ENCODE peak calls at places on chromosome 12, in four cellular contexts. B, Y, G and S are unnamed samples.

GRCh38 chr12:76621582-76622024 is 62.0 kb upstream of the OSBPL8 start:
- DNase-seq in Y (peak), G (peak), B (peak), S (no peak)

GRCh38 chr12:94875525-94875924 is 128.0 kb downstream of the NDUFA12 start:
- DNase-seq in B (peak), G (no peak), Y (peak), S (no peak)

GRCh38 chr12:116964004-116964739 is 53.4 kb downstream of the FBXW8 start:
- DNase-seq in B (peak), Y (no peak), G (peak), S (no peak)

GRCh38 chr12:33944703-33945437 is 77.4 kb upstream of the ALG10 start:
- DNase-seq in B (no peak), G (no peak), Y (no peak), S (no peak)

GRCh38 chr12:62217466-62218194 is 42.6 kb upstream of the USP15 start:
- DNase-seq in G (no peak), Y (no peak), B (no peak), S (no peak)

GRCh38 chr12:3355378-3355900 is 135.6 kb upstream of the PRMT8 start:
- DNase-seq in B (no peak), G (no peak), Y (no peak), S (no peak)

GRCh38 chr12:32828552-32828951 is 68.0 kb downstream of the PKP2 start:
- DNase-seq in B (no peak), Y (no peak), G (no peak), S (no peak)

GRCh38 chr12:121467638-121468403 is 67.9 kb downstream of the RNF34 start:
- DNase-seq in Y (peak), G (no peak), B (no peak), S (peak)

GRCh38 chr12:79935624-79936040 is 735 bp upstream of the PPP1R12A start:
- DNase-seq in Y (no peak), G (peak), B (peak), S (no peak)

GRCh38 chr12:78963439-78964222 is 99.1 kb downstream of the SYT1 start:
- DNase-seq in Y (no peak), G (no peak), B (no peak), S (no peak)

GRCh38 chr12:99135376-99135775 is 490.3 kb downstream of the APAF1 start:
- DNase-seq in G (no peak), B (no peak), Y (no peak), S (no peak)

GRCh38 chr12:127268121-127268520 is 998.8 kb upstream of the TMEM132C start:
- DNase-seq in B (no peak), Y (no peak), G (no peak), S (no peak)

GRCh38 chr12:111838353-111838752 is 3.7 kb upstream of the MAPKAPK5 start:
- DNase-seq in B (no peak), G (no peak), Y (no peak), S (no peak)

GRCh38 chr12:55330446-55330845 is at the start of gene OR6C3:
- DNase-seq in Y (no peak), B (no peak), G (no peak), S (no peak)

GRCh38 chr12:121190523-121191031 is 19.4 kb upstream of the P2RX4 start:
- DNase-seq in G (no peak), B (no peak), Y (no peak), S (no peak)

GRCh38 chr12:6946033-6946919 is 2.5 kb downstream of the C12orf57 start:
- DNase-seq in B (no peak), G (peak), Y (peak), S (peak)

GRCh38 chr12:40308851-40309420 is 84.1 kb downstream of the LRRK2 start:
- DNase-seq in G (no peak), B (no peak), Y (no peak), S (no peak)

GRCh38 chr12:78155546-78155945 is 324.9 kb downstream of the NAV3 start:
- DNase-seq in B (no peak), G (no peak), Y (no peak), S (no peak)

GRCh38 chr12:16681196-16681595 is 75.2 kb upstream of the LMO3 start:
- DNase-seq in B (no peak), Y (no peak), G (no peak), S (no peak)

GRCh38 chr12:103745962-103746361 is 95.1 kb downstream of the NT5DC3 start:
- DNase-seq in B (peak), Y (no peak), G (no peak), S (no peak)

GRCh38 chr12:20451759-20452158 is 83.4 kb downstream of the PDE3A start:
- DNase-seq in B (no peak), Y (no peak), G (no peak), S (no peak)

GRCh38 chr12:102896067-102896466 is 21.0 kb downstream of the PAH start:
- DNase-seq in B (no peak), G (no peak), Y (no peak), S (no peak)

GRCh38 chr12:53938276-53939140 is at the start of gene HOXC13:
- DNase-seq in Y (peak), G (peak), B (peak), S (peak)

GRCh38 chr12:89385965-89386537 is 33.8 kb upstream of the DUSP6 start:
- DNase-seq in G (no peak), B (no peak), Y (no peak), S (no peak)

GRCh38 chr12:32843528-32844095 is 53.0 kb downstream of the PKP2 start:
- DNase-seq in G (no peak), Y (no peak), B (no peak), S (no peak)

GRCh38 chr12:8012910-8013309 is 19.6 kb upstream of the FOXJ2 start:
- DNase-seq in Y (no peak), G (no peak), B (no peak), S (no peak)

GRCh38 chr12:4274396-4274959 is 916 bp downstream of the CCND2 start:
- DNase-seq in G (no peak), B (no peak), Y (no peak), S (no peak)

GRCh38 chr12:108890208-108890607 is 10.3 kb downstream of the DAO start:
- DNase-seq in B (no peak), G (no peak), Y (peak), S (no peak)

GRCh38 chr12:12008931-12009611 is 61.7 kb upstream of the BCL2L14 start:
- DNase-seq in Y (peak), B (peak), G (peak), S (no peak)

GRCh38 chr12:52137746-52138145 is 54.1 kb downstream of the KRT80 start:
- DNase-seq in Y (no peak), B (no peak), G (no peak), S (no peak)

GRCh38 chr12:54025507-54026393 is 2.5 kb upstream of the HOXC6 start:
- DNase-seq in B (no peak), G (no peak), Y (no peak), S (no peak)